ENCODE peak calls at places on chromosome 3, in seven cellular contexts. Y is mesenchymal stem cell, O is IMR-90, V is H9, Z is H1, X is mesendoderm, E is trophoblast cell. K is an unnamed sample.

GRCh38 chr3:26719148-26719547 is 96.6 kb downstream of the LRRC3B start:
- DNase-seq in Y (no peak), O (no peak), V (no peak), Z (no peak), X (no peak), E (no peak), K (peak)

GRCh38 chr3:124456506-124456905 is 273.7 kb upstream of the UMPS start:
- DNase-seq in Y (no peak), O (no peak), V (no peak), Z (no peak), X (no peak), E (no peak), K (no peak)

GRCh38 chr3:25094932-25095690 is 333.0 kb upstream of the RARB start:
- DNase-seq in Y (no peak), O (no peak), V (no peak), Z (no peak), X (no peak), E (no peak), K (no peak)

GRCh38 chr3:24264748-24265158 is 229.9 kb downstream of the THRB start:
- DNase-seq in Y (peak), O (peak), V (no peak), Z (no peak), X (peak), E (no peak), K (no peak)

GRCh38 chr3:70716832-70717231 is 404.4 kb upstream of the MDFIC2 start:
- DNase-seq in Y (peak), O (peak), V (no peak), Z (no peak), X (no peak), E (no peak), K (no peak)

GRCh38 chr3:114333180-114333922 is 39.5 kb downstream of the TIGIT start:
- DNase-seq in Y (no peak), O (no peak), V (no peak), Z (no peak), X (no peak), E (no peak), K (no peak)

GRCh38 chr3:37130448-37130847 is 43.9 kb downstream of the LRRFIP2 start:
- DNase-seq in Y (no peak), O (no peak), V (no peak), Z (no peak), X (no peak), E (no peak), K (no peak)

GRCh38 chr3:185082149-185082548 is 70.7 kb downstream of the C3orf70 start:
- DNase-seq in Y (peak), O (peak), V (no peak), Z (no peak), X (no peak), E (no peak), K (no peak)

GRCh38 chr3:195150194-195151118 is 120.5 kb downstream of the XXYLT1 start:
- DNase-seq in Y (peak), O (peak), V (peak), Z (peak), X (peak), E (no peak), K (no peak)

GRCh38 chr3:147462856-147463255 is 53.7 kb downstream of the ZIC1 start:
- DNase-seq in Y (peak), O (no peak), V (no peak), Z (no peak), X (no peak), E (no peak), K (no peak)

GRCh38 chr3:34146596-34146995 is 348.2 kb downstream of the PDCD6IP start:
- DNase-seq in Y (no peak), O (no peak), V (no peak), Z (no peak), X (no peak), E (no peak), K (no peak)

GRCh38 chr3:66404903-66405700 is 95.7 kb downstream of the LRIG1 start:
- DNase-seq in Y (no peak), O (no peak), V (no peak), Z (no peak), X (no peak), E (no peak), K (no peak)

GRCh38 chr3:171851685-171852084 is 8.5 kb downstream of the TMEM212 start:
- DNase-seq in Y (peak), O (peak), V (no peak), Z (no peak), X (no peak), E (no peak), K (no peak)

GRCh38 chr3:62559831-62560445 is 186.6 kb upstream of the FEZF2 start:
- DNase-seq in Y (peak), O (peak), V (no peak), Z (no peak), X (peak), E (no peak), K (no peak)

GRCh38 chr3:107690522-107691138 is 167.9 kb downstream of the BBX start:
- DNase-seq in Y (peak), O (peak), V (no peak), Z (no peak), X (peak), E (peak), K (no peak)

GRCh38 chr3:135449046-135449445 is 516.5 kb upstream of the PPP2R3A start:
- DNase-seq in Y (no peak), O (no peak), V (no peak), Z (no peak), X (no peak), E (no peak), K (no peak)

GRCh38 chr3:128800241-128801187 is 74.5 kb downstream of the RAB7A start:
- DNase-seq in Y (no peak), O (no peak), V (no peak), Z (no peak), X (no peak), E (no peak), K (no peak)

GRCh38 chr3:182979103-182979697 is 1.1 kb downstream of the DCUN1D1 start:
- DNase-seq in Y (peak), O (peak), V (no peak), Z (no peak), X (no peak), E (no peak), K (no peak)
- H2AK5ac ChIP-seq in Y (no peak), O (no peak), V (no peak), Z (no peak), X (no peak), E (no peak), K (no peak)

GRCh38 chr3:11370134-11370533 is 97.9 kb downstream of the ATG7 start:
- DNase-seq in Y (no peak), O (no peak), V (no peak), Z (no peak), X (no peak), E (no peak), K (no peak)
- H2AK5ac ChIP-seq in Y (no peak), O (no peak), V (no peak), Z (no peak), X (no peak), E (no peak), K (no peak)

DNA sequence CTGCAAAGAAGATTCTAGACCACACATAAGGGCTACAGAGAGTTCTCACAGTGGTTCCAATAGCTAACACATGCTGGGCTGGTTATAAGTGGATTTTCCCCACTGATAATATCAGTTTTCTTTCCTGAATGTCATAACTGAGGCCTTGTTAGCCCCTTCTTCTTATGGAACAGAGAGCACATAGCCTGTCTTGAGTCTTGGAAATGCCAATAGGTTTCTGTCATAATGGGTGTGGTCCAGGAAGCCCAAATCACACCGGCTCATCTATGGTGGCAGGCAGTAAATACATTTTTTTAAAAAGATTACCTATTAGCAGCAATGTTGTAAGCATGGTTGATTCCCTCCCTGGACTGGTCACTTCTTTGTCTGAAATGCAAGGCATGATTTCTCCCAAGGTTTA is 67.4 kb upstream of the ATP2C1 start:
- DNase-seq in Y (no peak), O (no peak), V (no peak), Z (no peak), X (no peak), E (peak), K (no peak)
- H2AK5ac ChIP-seq in Y (no peak), O (no peak), V (no peak), Z (no peak), X (no peak), E (no peak), K (no peak)

GRCh38 chr3:10026084-10026890 is at the start of gene FANCD2:
- DNase-seq in Y (peak), O (peak), V (peak), Z (peak), X (peak), E (peak), K (peak)
- H2AK5ac ChIP-seq in Y (no peak), O (peak), V (no peak), Z (no peak), X (no peak), E (no peak), K (no peak)